ENCODE peak calls at places on chromosomes 16 and 17, in four cellular contexts. F is GM12878, T is HL-60, O is GM12891. S is an unnamed sample.

GRCh38 chr17:58488428-58488890 is 251 bp upstream of the HSF5 start:
- DNase-seq in T (no peak), O (no peak), F (no peak), S (no peak)

GRCh38 chr16:89320717-89321501 is 103.4 kb downstream of the ZNF778 start:
- DNase-seq in O (no peak), T (no peak), F (no peak), S (peak)

GRCh38 chr17:64540118-64540776 is 33.5 kb downstream of the CEP95 start:
- DNase-seq in F (no peak), T (no peak), O (no peak), S (no peak)

GRCh38 chr16:69307856-69308255 is 3.3 kb upstream of the VPS4A start:
- DNase-seq in O (no peak), F (no peak), T (no peak), S (no peak)

GRCh38 chr17:5843366-5844026 is 226.7 kb upstream of the WSCD1 start:
- DNase-seq in T (no peak), F (no peak), O (no peak), S (no peak)

GRCh38 chr17:63516910-63517824 is 6.0 kb upstream of the KCNH6 start:
- DNase-seq in O (no peak), T (no peak), F (peak), S (no peak)

GRCh38 chr17:58813712-58814111 is 58.1 kb downstream of the PPM1E start:
- DNase-seq in T (no peak), F (no peak), O (no peak), S (no peak)

GRCh38 chr16:65202461-65202860 is 80.6 kb upstream of the CDH11 start:
- DNase-seq in F (no peak), O (no peak), T (no peak), S (no peak)

DNA sequence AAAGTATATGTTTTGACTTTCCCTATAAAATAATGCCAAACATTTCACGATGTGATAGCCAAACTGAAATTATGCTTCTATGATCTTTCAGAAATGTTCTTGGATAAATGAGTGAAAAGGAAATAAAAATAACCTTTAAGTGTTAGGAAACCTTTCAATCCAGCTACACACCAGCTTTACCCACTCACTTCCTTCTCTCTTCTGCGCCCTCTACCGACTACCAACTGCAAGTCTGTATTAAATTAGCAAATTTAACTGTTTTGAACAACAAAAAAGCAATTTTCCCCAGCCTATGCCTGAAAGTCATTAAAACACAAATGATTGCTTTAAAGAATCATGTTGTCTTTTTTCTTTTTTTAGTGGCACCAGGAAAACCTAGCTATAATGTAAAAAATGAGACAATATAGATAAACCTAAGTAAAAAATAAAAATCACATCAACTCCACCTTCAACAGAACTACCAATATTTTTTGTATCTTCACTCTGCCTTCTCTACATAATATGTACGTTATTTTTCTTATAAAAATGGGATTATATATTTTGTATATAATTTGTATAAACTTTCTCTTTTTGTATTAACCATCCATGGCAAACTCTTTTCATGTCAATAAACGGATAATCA is 13.2 kb upstream of the TMEM100 start:
- DNase-seq in F (no peak), O (no peak), T (peak), S (peak)
- TF ChIP-seq SPI1 in F (no peak), O (peak), T (peak), S (peak)

GRCh38 chr17:43789482-43789881 is 9.2 kb downstream of the CFAP97D1 start:
- DNase-seq in O (no peak), F (no peak), T (no peak), S (no peak)

GRCh38 chr17:43787728-43788127 is 7.5 kb downstream of the CFAP97D1 start:
- DNase-seq in F (no peak), T (no peak), O (no peak), S (no peak)

GRCh38 chr17:43791589-43791988 is 11.4 kb downstream of the CFAP97D1 start:
- DNase-seq in O (no peak), T (no peak), F (no peak), S (peak)

GRCh38 chr17:43784628-43785101 is 4.4 kb downstream of the CFAP97D1 start:
- DNase-seq in T (no peak), O (no peak), F (no peak), S (no peak)

GRCh38 chr17:43790311-43790940 is 10.2 kb downstream of the CFAP97D1 start:
- DNase-seq in F (no peak), O (no peak), T (no peak), S (no peak)
- TF ChIP-seq SPI1 in F (no peak), O (no peak), T (no peak), S (no peak)

GRCh38 chr17:8124350-8125195 is 667 bp upstream of the HES7 start:
- DNase-seq in F (no peak), T (no peak), O (no peak), S (no peak)

GRCh38 chr17:8126306-8127066 is 2.6 kb upstream of the HES7 start:
- DNase-seq in T (no peak), F (no peak), O (no peak), S (peak)

GRCh38 chr17:8125196-8125946 is 1.5 kb upstream of the HES7 start:
- DNase-seq in F (peak), O (no peak), T (peak), S (peak)

GRCh38 chr17:8125947-8126305 is 2.0 kb upstream of the HES7 start:
- DNase-seq in T (no peak), O (no peak), F (no peak), S (peak)

GRCh38 chr17:8128125-8128784 is 4.3 kb upstream of the HES7 start:
- DNase-seq in O (no peak), F (no peak), T (no peak), S (no peak)
- TF ChIP-seq SPI1 in O (no peak), F (no peak), T (no peak), S (no peak)

GRCh38 chr16:24986512-24987303 is 28.5 kb downstream of the ARHGAP17 start:
- DNase-seq in O (no peak), F (no peak), T (peak), S (peak)
- TF ChIP-seq SPI1 in O (no peak), F (no peak), T (peak), S (no peak)

GRCh38 chr17:80262775-80263244 is 2.2 kb downstream of the RNF213 start:
- DNase-seq in F (no peak), O (no peak), T (no peak), S (no peak)

GRCh38 chr17:80265205-80266068 is 4.8 kb downstream of the RNF213 start:
- DNase-seq in O (no peak), F (peak), T (no peak), S (no peak)

GRCh38 chr17:80264793-80265075 is 4.1 kb downstream of the RNF213 start:
- DNase-seq in O (no peak), F (no peak), T (no peak), S (no peak)

GRCh38 chr17:80263253-80264047 is 2.8 kb downstream of the RNF213 start:
- DNase-seq in T (peak), O (peak), F (peak), S (no peak)

DNA sequence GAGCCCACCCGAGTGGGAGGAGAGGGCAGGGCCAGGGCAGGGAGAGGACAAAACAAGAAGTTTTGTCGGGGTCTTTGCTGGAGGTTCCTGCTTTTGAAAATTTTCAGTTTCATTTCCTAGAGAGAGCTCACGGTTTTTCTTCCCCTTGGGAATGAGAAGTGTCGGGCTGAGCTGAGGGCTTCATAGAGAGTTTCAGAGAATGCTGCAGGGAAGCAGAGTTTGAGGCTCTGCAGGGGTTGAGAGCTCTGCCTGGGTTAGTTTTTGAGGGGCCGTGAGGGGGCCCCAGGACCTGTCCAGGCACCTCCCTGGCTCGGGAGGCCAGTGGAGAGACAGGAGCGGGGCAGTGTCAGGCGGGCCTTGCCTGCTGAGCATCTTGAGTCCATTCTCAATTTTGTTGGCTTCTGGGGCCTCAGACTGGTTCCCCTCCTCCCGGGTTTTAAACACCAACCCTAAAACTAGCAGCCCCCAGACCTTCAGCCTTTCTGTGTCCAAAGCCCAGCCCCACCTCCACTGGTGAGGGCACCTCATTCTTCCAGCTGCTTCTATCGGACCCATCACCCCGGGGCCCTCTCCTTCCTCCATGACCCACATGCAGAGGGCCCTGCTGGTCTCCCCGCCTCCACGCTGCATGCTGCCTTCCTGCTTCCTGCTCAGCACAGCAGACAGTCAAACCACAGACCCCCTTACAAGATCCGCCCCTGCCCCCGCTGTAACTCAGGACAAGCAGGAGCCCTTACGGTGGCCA is 3.6 kb downstream of the RNF213 start:
- DNase-seq in T (no peak), O (no peak), F (no peak), S (no peak)
- TF ChIP-seq SPI1 in T (no peak), O (no peak), F (no peak), S (no peak)

DNA sequence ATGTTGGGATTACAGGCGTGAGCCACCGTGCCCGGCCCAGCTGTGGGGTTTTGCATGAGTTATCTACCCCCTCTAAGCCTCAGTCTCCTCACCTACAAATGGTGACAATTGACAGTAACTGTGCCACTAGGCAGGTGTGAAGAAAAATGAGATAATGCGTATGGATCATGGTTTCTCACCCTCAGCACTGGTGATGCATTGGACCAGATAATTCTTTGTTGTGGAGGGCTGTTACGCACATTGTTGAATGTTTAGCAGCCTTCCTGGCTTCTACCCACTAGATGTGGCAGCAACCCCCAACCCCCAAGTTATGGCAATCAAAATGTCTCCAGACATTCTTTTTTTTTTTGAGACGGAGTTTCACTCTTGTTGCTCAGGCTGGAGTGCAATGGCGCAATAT is 9.0 kb upstream of the HAPSTR1 start:
- DNase-seq in O (no peak), T (no peak), F (no peak), S (no peak)
- TF ChIP-seq SPI1 in O (no peak), T (no peak), F (no peak), S (no peak)

GRCh38 chr16:50741808-50742520 is at the start of gene CYLD:
- DNase-seq in F (peak), T (peak), O (peak), S (peak)

GRCh38 chr16:50742521-50743150 is 750 bp downstream of the CYLD start:
- DNase-seq in F (no peak), T (peak), O (no peak), S (peak)

GRCh38 chr16:50740747-50741146 is 1.1 kb upstream of the CYLD start:
- DNase-seq in T (no peak), F (no peak), O (no peak), S (no peak)

GRCh38 chr16:50739031-50739430 is 2.9 kb upstream of the CYLD start:
- DNase-seq in T (no peak), F (no peak), O (no peak), S (no peak)

GRCh38 chr16:50741225-50741807 is 570 bp upstream of the CYLD start:
- DNase-seq in O (no peak), T (no peak), F (no peak), S (no peak)
- TF ChIP-seq SPI1 in O (no peak), T (no peak), F (no peak), S (no peak)

DNA sequence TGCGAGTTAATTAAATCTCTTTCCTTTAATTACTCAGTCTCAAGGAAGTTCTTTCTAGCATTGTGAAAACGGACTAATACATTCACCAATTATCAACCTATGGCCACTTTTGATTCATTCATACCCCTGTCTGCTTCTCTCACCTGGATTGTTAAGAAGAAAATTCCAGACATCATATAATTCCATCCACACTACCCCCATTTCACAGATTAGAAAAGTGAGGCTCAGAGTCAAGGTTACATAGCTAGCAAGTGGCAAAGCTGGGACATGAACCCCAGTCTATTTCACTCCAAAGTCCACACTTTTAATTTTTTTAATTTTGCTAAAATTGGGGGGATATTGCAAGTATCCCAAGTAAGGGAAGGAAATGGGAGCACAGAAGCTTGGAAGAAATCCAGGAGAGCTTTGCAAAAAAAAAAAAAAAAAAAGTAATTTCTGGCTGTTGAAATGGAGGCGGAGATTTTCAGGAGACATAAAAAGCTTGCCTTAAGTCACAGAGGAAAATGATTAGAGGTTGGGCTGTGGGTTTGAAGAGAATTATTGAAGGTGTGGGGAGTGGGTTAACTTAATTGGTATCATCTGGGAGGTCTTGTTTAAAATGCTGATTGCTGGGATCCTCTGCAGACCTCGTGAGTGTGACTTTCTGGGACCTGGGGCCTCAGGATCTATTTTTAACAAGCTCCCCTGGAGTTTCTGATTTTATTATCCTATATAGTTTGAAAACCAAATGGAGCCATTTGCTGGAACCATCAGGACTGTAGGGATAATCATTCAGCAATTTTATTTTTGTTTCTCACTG is 42.3 kb upstream of the ZKSCAN2 start:
- DNase-seq in T (no peak), O (no peak), F (no peak), S (no peak)
- TF ChIP-seq SPI1 in T (no peak), O (no peak), F (no peak), S (no peak)

S was measured in K562.